ENCODE peak calls at places on chromosomes 7 and 10, in four cellular contexts. V, Y, R and B are unnamed samples.

GRCh38 chr7:20220824-20221547 is 3.8 kb upstream of the MACC1 start:
- DNase-seq in V (peak; percentile 97), Y (no peak), R (no peak), B (no peak)

GRCh38 chr10:8146650-8147049 is 92.2 kb downstream of the GATA3 start:
- DNase-seq in V (no peak), Y (no peak), R (no peak), B (peak; percentile 10)

GRCh38 chr10:61815505-61815904 is 86.0 kb upstream of the ARID5B start:
- DNase-seq in V (no peak), Y (no peak), R (no peak), B (peak; percentile 90)

GRCh38 chr10:35545878-35546631 is 59.1 kb upstream of the GJD4 start:
- DNase-seq in V (peak; percentile 73), Y (no peak), R (no peak), B (no peak)

GRCh38 chr10:23525406-23525805 is 86.5 kb downstream of the OTUD1 start:
- DNase-seq in V (peak; percentile 7), Y (no peak), R (no peak), B (peak; percentile 9)

GRCh38 chr7:111744501-111745155 is 182.3 kb upstream of the IMMP2L start:
- DNase-seq in V (peak; percentile 81), Y (no peak), R (no peak), B (no peak)

GRCh38 chr7:46454796-46455195 is 533.7 kb upstream of the IGFBP3 start:
- DNase-seq in V (peak; percentile 7), Y (no peak), R (no peak), B (no peak)

GRCh38 chr10:43524434-43525247 is 49.8 kb downstream of the ZNF239 start:
- DNase-seq in V (no peak), Y (no peak), R (no peak), B (peak; percentile 9)

GRCh38 chr7:43758029-43758860 is at the start of gene BLVRA:
- DNase-seq in V (peak; percentile 18), Y (peak; percentile 70), R (peak; percentile 85), B (no peak)

GRCh38 chr10:13924020-13924725 is 337.4 kb downstream of the PRPF18 start:
- DNase-seq in V (peak; percentile 96), Y (no peak), R (no peak), B (no peak)

GRCh38 chr7:35697414-35698175 is 2.7 kb upstream of the HERPUD2 start:
- DNase-seq in V (peak; percentile 71), Y (no peak), R (no peak), B (peak; percentile 71)

GRCh38 chr7:41047192-41047591 is 655.7 kb downstream of the INHBA start:
- DNase-seq in V (no peak), Y (no peak), R (peak; percentile 1), B (no peak)

DNA sequence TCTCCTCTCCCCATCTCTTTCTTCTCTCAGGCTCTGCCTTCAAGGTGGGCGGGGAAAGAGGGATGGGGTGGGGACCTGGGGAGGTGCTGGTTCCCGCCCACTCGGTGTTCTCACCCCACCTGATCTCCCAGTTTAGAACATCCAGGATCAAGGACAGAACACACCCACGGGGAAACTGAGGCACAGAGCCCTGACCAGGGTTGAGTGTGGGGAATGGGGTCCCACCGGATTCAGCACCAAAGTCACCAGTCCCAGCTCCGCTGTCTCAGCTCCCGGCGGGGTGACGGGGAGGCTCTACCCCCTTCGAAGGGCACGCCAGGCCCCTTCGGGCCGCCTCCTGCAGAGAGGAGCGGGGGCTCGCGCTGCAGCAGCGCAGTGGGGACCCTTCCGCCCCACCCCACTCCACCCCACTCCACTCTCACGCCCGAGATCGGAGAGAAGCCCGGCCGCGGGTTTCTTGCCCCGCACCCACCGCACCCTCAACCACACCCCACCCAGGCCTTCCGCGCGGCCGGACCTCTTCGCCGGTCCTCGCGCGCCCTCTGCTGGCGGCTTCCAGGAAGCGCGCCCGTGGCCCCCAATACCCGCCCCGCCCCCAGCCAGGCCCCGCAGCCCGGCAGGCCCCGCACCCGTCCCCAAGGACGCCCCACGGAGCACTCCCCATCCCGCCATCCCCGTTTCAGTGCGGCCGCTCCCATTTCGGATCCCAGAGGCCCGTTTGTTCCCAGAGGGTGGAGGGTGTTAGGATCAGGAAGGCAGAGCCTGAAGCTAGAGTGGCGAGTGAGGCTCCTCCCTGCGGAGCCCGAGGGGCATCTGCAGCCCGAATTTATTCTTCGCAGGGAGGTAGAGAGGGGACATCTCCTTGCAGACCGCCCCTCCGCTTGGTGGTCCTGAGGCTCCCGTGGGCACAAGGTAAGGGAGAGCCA is 18.0 kb downstream of the POLL start:
- DNase-seq in V (peak; percentile 35), Y (peak; percentile 79), R (peak; percentile 95), B (peak; percentile 72)
- H3K4ac ChIP-seq in V (peak overlapping the region; percentile 68), Y (no peak overlapping the region), R (no peak overlapping the region), B (no peak overlapping the region)

GRCh38 chr10:30762620-30763019 is 133.1 kb upstream of the LYZL2 start:
- DNase-seq in V (no peak), Y (no peak), R (no peak), B (no peak)

GRCh38 chr10:30765611-30766010 is 136.1 kb upstream of the LYZL2 start:
- DNase-seq in V (no peak), Y (no peak), R (no peak), B (no peak)

GRCh38 chr10:30763933-30764332 is 134.4 kb upstream of the LYZL2 start:
- DNase-seq in V (no peak), Y (no peak), R (no peak), B (no peak)

GRCh38 chr10:30769361-30769760 is 139.8 kb upstream of the LYZL2 start:
- DNase-seq in V (no peak), Y (no peak), R (no peak), B (no peak)

GRCh38 chr10:30765022-30765610 is 135.6 kb upstream of the LYZL2 start:
- DNase-seq in V (no peak), Y (no peak), R (no peak), B (no peak)
- H3K56ac ChIP-seq in V (no peak overlapping the region), Y (no peak overlapping the region), R (no peak overlapping the region), B (no peak overlapping the region)

DNA sequence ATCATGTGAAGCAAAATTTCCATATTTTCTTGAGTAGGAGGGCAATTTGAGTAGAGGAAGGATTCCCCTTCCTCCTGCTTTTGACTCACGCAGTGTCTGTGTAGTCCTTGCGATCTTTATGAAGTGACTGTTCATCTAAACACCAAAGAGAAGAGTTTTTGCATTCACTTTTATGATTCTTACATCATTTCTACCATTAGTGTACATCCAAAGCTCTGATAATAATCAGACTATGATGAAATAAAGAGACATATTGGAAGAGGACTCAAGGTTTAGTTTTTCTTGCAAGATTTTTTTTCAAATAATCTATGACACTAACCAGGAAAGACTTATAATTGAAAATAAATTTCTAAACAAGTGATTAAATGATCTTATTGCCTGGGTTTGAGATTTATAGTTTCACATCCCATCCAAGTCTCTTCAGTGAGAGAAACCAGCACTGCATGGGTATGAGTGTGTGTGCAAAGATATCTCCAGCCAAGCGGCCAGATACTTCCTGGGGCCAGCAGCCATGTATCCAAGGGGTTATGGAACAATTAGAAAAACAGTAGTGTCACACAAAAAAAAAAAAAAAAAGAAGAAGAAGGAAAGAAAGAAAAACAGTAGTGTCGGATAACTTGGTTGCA is 2.0 kb upstream of the ACTA2 start:
- DNase-seq in V (no peak), Y (no peak), R (no peak), B (no peak)
- H2AK5ac ChIP-seq in V (no peak overlapping the region), Y (no peak overlapping the region), R (no peak overlapping the region), B (no peak overlapping the region)

DNA sequence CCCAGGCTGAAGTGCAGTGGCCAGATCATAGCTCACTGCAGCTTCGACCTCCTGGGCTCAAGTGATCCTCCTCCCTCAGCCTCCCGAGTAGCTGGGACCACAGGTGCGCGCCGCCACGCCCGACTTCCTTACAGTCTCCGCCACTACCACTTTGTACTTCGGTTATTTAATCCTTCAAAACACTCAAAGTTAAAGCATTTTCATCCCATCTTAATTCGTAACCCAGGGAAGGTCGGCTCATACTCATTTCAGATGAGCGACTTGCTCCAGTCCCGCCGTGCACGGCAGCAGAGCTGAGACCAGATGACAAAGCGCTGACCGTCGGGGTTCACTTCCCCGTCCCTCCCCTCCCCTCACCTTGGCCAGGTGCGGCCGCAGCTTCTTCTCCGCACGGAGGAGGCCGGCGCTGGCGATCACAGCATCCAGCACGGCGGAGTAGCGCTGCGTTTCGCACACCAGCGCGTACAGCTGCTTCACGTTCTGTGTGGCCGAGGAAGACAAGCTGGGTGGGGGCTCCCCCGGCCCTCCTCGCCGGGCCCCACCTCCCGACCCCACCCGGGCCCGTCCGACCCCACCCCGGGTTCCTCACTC is 457 bp downstream of the NSUN5 start:
- DNase-seq in V (no peak), Y (no peak), R (no peak), B (peak; percentile 22)
- H3K4ac ChIP-seq in V (peak overlapping the region; percentile 90), Y (no peak overlapping the region), R (no peak overlapping the region), B (peak overlapping the region; percentile 63)

GRCh38 chr7:80844916-80845315 is 73.9 kb downstream of the SEMA3C start:
- DNase-seq in V (no peak), Y (no peak), R (no peak), B (no peak)
- H3K56ac ChIP-seq in V (no peak overlapping the region), Y (no peak overlapping the region), R (no peak overlapping the region), B (no peak overlapping the region)

DNA sequence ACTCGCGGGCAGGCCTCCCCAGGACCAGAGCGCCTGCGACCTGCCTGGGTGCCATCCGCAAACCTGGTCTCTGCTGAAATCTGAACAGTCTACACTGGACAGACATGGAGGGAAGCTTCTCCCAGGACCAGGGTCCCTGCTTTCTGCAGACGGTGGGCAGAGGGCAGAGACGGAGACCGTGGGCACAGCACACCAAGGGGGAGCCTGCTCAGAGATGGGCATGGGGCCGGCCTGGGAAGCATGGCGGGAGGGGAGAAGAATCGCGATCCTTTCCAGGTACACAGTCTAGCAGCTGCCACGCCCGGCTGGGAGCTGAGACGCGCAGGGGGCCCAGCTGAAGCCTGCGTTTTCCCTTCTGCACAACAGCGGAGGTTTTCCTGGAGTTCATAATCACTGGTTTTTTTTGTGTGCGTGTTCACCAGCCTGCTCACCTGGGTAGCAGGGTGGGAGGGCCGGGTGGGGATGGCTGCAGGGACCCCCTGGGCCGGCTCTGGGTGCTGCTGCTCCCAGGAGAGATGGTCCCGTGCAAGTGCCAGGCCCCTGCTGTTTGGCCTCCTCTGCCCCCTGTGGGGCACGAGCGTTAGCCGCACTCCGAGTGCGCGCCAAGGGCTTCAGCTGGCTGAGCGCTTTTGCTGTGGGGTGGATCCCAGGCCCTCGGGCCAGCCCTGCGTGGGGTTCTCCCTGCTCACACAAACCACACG is 448.8 kb downstream of the DNAJB6 start:
- DNase-seq in V (no peak), Y (no peak), R (no peak), B (no peak)
- H2AK5ac ChIP-seq in V (no peak overlapping the region), Y (no peak overlapping the region), R (no peak overlapping the region), B (no peak overlapping the region)